ENCODE peak calls at places on chromosomes 1 and 21, in five cellular contexts. J, Y, V, H and I are unnamed samples. For H3K27me3, the result is how much of the 10 kb centered on the place peaks cover.

GRCh38 chr1:21258331-21259134 is 31.7 kb downstream of the ECE1 start:
- DNase-seq in J (no peak), Y (no peak), H (no peak), V (no peak), I (no peak)

GRCh38 chr1:165342588-165342987 is 13.9 kb downstream of the LMX1A start:
- DNase-seq in J (no peak), Y (no peak), H (no peak), V (no peak), I (no peak)

GRCh38 chr1:8365661-8366362 is 47.9 kb downstream of the SLC45A1 start:
- DNase-seq in Y (no peak), J (no peak), H (no peak), V (no peak), I (peak)

GRCh38 chr1:213661346-213661745 is 326.4 kb upstream of the PROX1 start:
- DNase-seq in Y (no peak), H (no peak), J (peak), V (no peak), I (no peak)

GRCh38 chr1:46064708-46065107 is 67.7 kb downstream of the PIK3R3 start:
- DNase-seq in V (no peak), H (no peak), Y (no peak), J (no peak), I (no peak)

GRCh38 chr21:14273736-14274538 is 58.0 kb downstream of the RBM11 start:
- DNase-seq in V (peak), J (peak), H (no peak), Y (peak), I (peak)

GRCh38 chr21:41507521-41508414 is at the start of gene TMPRSS2:
- DNase-seq in V (peak), J (no peak), H (no peak), Y (no peak), I (peak)

GRCh38 chr21:21137986-21138385 is 139.8 kb downstream of the NCAM2 start:
- DNase-seq in V (no peak), J (peak), H (no peak), Y (no peak), I (no peak)

GRCh38 chr1:229148041-229148671 is 122.8 kb upstream of the RAB4A start:
- DNase-seq in H (no peak), J (peak), V (peak), Y (no peak), I (no peak)

GRCh38 chr1:115953180-115953579 is 23.1 kb upstream of the SLC22A15 start:
- DNase-seq in J (no peak), H (no peak), V (no peak), Y (no peak), I (no peak)

GRCh38 chr1:218548764-218549163 is 203.6 kb downstream of the TGFB2 start:
- DNase-seq in Y (no peak), J (no peak), H (no peak), V (no peak), I (no peak)

GRCh38 chr1:234975122-234975940 is 153.3 kb downstream of the TOMM20 start:
- DNase-seq in V (no peak), H (no peak), J (peak), Y (peak), I (no peak)

GRCh38 chr1:90417139-90417538 is 300.0 kb downstream of the BARHL2 start:
- DNase-seq in J (no peak), H (no peak), V (no peak), Y (no peak), I (no peak)

GRCh38 chr21:44418108-44418875 is 37.0 kb upstream of the LRRC3 start:
- DNase-seq in Y (peak), J (no peak), V (no peak), H (no peak), I (peak)

GRCh38 chr21:36297938-36298572 is 21.9 kb upstream of the MORC3 start:
- DNase-seq in V (no peak), H (no peak), Y (peak), J (peak), I (peak)

GRCh38 chr1:47782414-47783165 is 214.6 kb downstream of the TRABD2B start:
- DNase-seq in J (no peak), V (no peak), Y (no peak), H (no peak), I (no peak)

GRCh38 chr1:233278621-233279020 is 16.9 kb downstream of the PCNX2 start:
- DNase-seq in V (no peak), H (no peak), J (no peak), Y (no peak), I (no peak)

GRCh38 chr1:112744019-112744578 is 29.0 kb upstream of the PPM1J start:
- DNase-seq in H (no peak), Y (no peak), J (no peak), V (peak), I (no peak)

GRCh38 chr21:42277593-42277992 is 37.6 kb downstream of the TFF3 start:
- DNase-seq in V (no peak), J (no peak), H (no peak), Y (no peak), I (no peak)

GRCh38 chr1:106022312-106022902 is 1034.1 kb upstream of the PRMT6 start:
- DNase-seq in H (no peak), J (no peak), Y (no peak), V (peak), I (no peak)

GRCh38 chr21:16572032-16572431 is 842.2 kb downstream of the USP25 start:
- DNase-seq in Y (no peak), J (no peak), H (no peak), V (no peak), I (no peak)

GRCh38 chr1:167517535-167518330 is 596 bp downstream of the CD247 start:
- DNase-seq in V (no peak), J (peak), H (no peak), Y (no peak), I (no peak)

GRCh38 chr1:160018900-160019299 is 12.9 kb downstream of the PIGM start:
- DNase-seq in J (no peak), V (no peak), H (no peak), Y (no peak), I (no peak)

GRCh38 chr1:113266788-113267187 is 123.5 kb upstream of the MAGI3 start:
- DNase-seq in Y (no peak), V (no peak), H (no peak), J (no peak), I (no peak)

GRCh38 chr21:36882776-36883175 is 83.7 kb downstream of the HLCS start:
- DNase-seq in J (no peak), V (no peak), Y (no peak), H (no peak), I (no peak)

GRCh38 chr1:66239834-66240233 is 294.1 kb upstream of the SGIP1 start:
- DNase-seq in Y (no peak), V (peak), J (peak), H (no peak), I (no peak)

GRCh38 chr1:36276688-36277087 is 29.5 kb upstream of the SH3D21 start:
- DNase-seq in J (no peak), H (no peak), V (no peak), Y (no peak), I (no peak)

GRCh38 chr21:35511298-35512162 is 462.4 kb upstream of the RUNX1 start:
- DNase-seq in Y (no peak), V (no peak), J (no peak), H (no peak), I (no peak)

GRCh38 chr1:6280761-6281451 is 20.0 kb upstream of the GPR153 start:
- DNase-seq in Y (no peak), H (no peak), J (peak), V (peak), I (no peak)

GRCh38 chr1:172380441-172381244 is 39.8 kb upstream of the C1orf105 start:
- DNase-seq in H (no peak), J (no peak), Y (no peak), V (no peak), I (no peak)

GRCh38 chr1:39684313-39684664 is 6.9 kb downstream of the HPCAL4 start:
- DNase-seq in Y (no peak), H (no peak), J (no peak), V (no peak), I (no peak)

GRCh38 chr1:39681999-39682398 is 9.2 kb downstream of the HPCAL4 start:
- DNase-seq in J (no peak), H (no peak), Y (no peak), V (no peak), I (no peak)

GRCh38 chr1:39683591-39684312 is 7.5 kb downstream of the HPCAL4 start:
- DNase-seq in Y (no peak), H (no peak), V (peak), J (no peak), I (no peak)

GRCh38 chr1:39687243-39687642 is 4.0 kb downstream of the HPCAL4 start:
- DNase-seq in Y (no peak), H (no peak), J (no peak), V (no peak), I (no peak)

DNA sequence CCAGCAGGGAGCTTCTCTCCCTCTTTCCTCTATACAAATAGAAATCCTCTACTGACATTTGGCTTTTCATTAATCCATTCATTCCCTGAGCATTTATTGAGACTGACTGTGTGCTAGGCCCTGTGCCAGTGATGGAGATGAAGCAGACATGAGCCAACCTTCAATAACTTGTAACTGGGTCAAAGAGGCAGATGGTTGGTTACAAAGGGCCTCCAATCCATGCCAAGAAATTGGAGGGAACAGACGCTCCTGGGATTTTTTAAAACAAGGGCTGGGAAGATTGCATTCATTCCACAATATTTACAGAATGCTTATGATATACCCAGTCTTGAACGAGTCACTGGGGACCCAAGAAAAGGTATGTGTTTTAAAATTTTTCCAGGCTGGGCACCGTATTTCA is 6.2 kb downstream of the HPCAL4 start:
- DNase-seq in V (no peak), J (no peak), H (no peak), Y (no peak), I (no peak)
- TF ChIP-seq POLR2AphosphoS5 in V (no peak), J (no peak), H (no peak), Y (no peak), I (no peak)

DNA sequence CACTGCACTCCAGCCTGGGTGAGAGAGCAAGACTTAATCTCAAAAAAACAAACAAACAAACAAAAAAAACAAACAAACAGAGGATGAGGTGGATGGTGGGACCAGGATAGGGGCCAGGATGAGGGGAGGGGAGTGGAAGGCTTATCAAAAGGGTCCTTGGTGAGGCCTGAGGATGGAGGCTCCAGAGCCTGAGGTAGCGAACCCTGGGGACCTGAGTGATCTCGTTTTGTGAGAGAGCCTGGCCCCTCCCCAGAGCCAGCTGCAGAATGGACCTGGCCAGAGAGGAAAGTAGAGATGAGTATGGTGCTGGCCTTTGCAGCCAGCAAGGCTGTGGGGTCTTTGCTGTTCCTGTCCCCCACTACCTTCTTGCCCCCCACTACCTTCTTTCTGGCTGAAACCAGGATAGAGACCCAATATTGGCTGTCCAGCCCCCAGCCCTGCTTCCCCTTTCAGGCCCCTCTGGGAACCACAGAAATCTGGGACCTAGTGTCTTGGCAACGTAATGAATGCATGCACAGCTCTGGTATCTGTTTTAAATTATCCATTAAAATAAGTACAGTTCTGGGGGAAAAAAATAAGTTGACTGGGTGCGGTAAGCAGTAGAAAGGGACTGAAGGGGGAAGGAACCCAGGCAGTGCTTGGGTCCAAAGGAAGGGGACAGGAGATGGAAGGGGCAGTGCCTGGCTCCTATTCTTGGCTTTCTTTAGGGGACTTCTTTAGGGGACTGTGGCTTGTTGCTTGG is 1.1 kb upstream of the LMNA start:
- DNase-seq in V (no peak), H (no peak), Y (no peak), J (no peak), I (no peak)
- H3K27me3 ChIP-seq in V (under half), H (under half), Y (under half), J (under half), I (under half)

GRCh38 chr1:27869719-27870085 is 2.6 kb upstream of the THEMIS2 start:
- DNase-seq in V (no peak), Y (no peak), J (peak), H (no peak), I (no peak)

GRCh38 chr1:27872802-27873665 is 690 bp downstream of the THEMIS2 start:
- DNase-seq in H (no peak), J (peak), V (peak), Y (no peak), I (no peak)

GRCh38 chr1:27868932-27869718 is 3.2 kb upstream of the THEMIS2 start:
- DNase-seq in H (no peak), Y (no peak), J (peak), V (no peak), I (peak)

GRCh38 chr1:27873671-27874384 is 1.5 kb downstream of the THEMIS2 start:
- DNase-seq in Y (no peak), H (no peak), V (no peak), J (no peak), I (peak)

DNA sequence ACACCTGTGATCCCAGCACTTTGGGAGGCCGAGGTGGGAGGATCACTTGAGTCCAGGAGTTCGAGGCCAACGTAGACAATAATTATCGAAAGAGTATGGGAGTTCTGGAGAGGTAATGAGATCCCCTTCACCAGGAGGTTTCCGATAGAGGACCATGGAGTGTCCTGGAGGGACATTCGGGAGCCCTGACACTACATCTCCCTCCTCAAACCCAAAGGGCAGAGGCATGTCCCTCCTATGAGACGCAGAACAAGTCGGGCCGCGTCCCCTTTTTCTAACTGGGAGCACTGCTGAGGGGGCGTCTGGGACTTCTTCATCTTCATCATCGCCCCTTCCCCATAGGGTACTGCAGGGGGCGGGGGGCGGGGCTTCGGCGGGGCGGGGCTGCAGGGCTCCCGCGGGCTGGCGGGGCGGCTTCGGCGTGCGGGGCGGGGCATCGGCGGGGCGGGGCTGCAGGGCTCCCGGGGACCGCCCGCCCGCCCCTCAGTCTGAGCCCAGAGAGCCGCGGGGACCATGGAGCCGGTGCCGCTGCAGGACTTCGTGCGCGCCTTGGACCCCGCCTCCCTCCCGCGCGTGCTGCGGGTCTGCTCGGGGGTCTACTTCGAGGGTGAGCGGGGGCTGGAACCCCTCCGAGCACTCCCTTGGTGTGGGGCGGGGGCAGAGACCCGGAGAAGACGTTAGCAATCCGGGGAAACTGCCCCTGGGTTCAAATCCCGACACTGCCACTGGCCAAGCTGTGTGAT is at the start of gene THEMIS2:
- DNase-seq in Y (no peak), J (peak), V (peak), H (no peak), I (no peak)
- TF ChIP-seq POLR2AphosphoS5 in Y (no peak), J (no peak), V (peak), H (no peak), I (no peak)

DNA sequence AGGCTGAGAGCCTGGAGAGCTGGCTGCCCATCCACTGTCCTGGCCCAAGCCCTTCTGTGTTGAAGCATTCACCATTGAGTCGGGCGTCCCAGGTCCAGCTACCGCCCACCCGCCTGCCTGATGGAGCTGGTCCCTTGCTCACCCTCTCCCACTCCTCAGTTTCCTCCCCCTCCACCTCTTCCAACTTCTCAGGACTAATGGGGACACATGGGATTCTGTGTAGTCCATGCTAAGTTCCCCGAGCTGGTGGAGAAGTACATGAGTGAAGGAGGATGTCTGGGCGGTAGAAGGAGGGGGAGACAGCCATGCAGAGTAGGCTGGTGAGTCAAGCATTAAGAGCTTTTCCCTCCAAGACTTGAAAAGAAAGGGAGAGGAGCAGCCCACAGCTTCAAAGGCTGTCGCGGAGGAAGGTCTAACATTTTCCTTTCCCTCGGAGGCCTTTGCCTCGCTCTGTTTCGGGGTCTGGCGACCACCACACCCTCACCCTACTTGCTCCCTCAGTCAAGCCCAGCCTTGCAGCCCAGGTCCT is 561 bp downstream of the SLC26A9 start:
- DNase-seq in H (no peak), V (no peak), Y (no peak), J (no peak), I (no peak)
- H3K27me3 ChIP-seq in H (under half), V (under half), Y (half or more), J (half or more), I (half or more)